ENCODE peak calls at places on chromosomes 5 and 9, in eight cellular contexts. M is A549, N is GM12864, J is heart left ventricle, V is epithelial cell of esophagus, T is gastrocnemius medialis, Q is lower leg skin, Z is K562. G is an unnamed sample.

GRCh38 chr9:72557549-72557948 is 36.1 kb downstream of the TMC1 start:
- DNase-seq in Q (peak; percentile 37), T (no peak), V (peak; percentile 99), M (peak; percentile 95), J (no peak), N (no peak), Z (peak; percentile 61), G (no peak)

GRCh38 chr9:100074093-100074492 is 24.7 kb downstream of the ERP44 start:
- DNase-seq in Q (no peak), Z (no peak), V (no peak), T (no peak), M (no peak), N (no peak), J (no peak), G (no peak)

GRCh38 chr9:136111910-136112309 is 6.8 kb downstream of the TMEM250 start:
- DNase-seq in J (no peak), Z (no peak), M (no peak), V (no peak), N (no peak), Q (no peak), T (no peak), G (no peak)

GRCh38 chr9:95157491-95158151 is 159.9 kb downstream of the FANCC start:
- DNase-seq in V (peak; percentile 69), Z (no peak), N (peak; percentile 36), T (peak; percentile 30), M (no peak), J (peak; percentile 75), Q (no peak), G (peak; percentile 88)

GRCh38 chr5:128966375-128966774 is 1.1 kb downstream of the SLC27A6 start:
- DNase-seq in T (no peak), M (no peak), Z (no peak), Q (no peak), V (no peak), J (no peak), N (no peak), G (no peak)

GRCh38 chr5:93578813-93579560 is 2.0 kb downstream of the NR2F1-AS1 start:
- DNase-seq in M (no peak), T (no peak), Z (no peak), V (no peak), Q (no peak), J (no peak), N (no peak), G (no peak)

GRCh38 chr9:113737414-113738271 is 138.5 kb upstream of the ZNF618 start:
- DNase-seq in N (peak; percentile 4), J (peak; percentile 15), V (peak; percentile 71), Z (peak; percentile 65), M (peak; percentile 60), T (no peak), Q (peak; percentile 44), G (peak; percentile 56)

GRCh38 chr5:142600611-142601360 is 85.1 kb downstream of the FGF1 start:
- DNase-seq in N (no peak), M (no peak), T (peak; percentile 2), Q (no peak), V (peak; percentile 8), Z (no peak), J (peak; percentile 78), G (peak; percentile 82)

GRCh38 chr5:35651002-35651756 is 33.5 kb downstream of the SPEF2 start:
- DNase-seq in N (peak; percentile 1), V (peak; percentile 67), J (peak; percentile 8), T (no peak), M (peak; percentile 5), Z (no peak), Q (no peak), G (peak; percentile 11)

GRCh38 chr5:171953860-171954701 is 52.4 kb downstream of the FBXW11 start:
- DNase-seq in J (no peak), Z (peak; percentile 63), T (no peak), V (peak; percentile 61), Q (no peak), N (no peak), M (no peak), G (peak; percentile 24)

GRCh38 chr9:82670726-82671125 is 392.2 kb downstream of the RASEF start:
- DNase-seq in Z (no peak), Q (no peak), N (no peak), J (no peak), T (no peak), M (no peak), V (no peak), G (no peak)

DNA sequence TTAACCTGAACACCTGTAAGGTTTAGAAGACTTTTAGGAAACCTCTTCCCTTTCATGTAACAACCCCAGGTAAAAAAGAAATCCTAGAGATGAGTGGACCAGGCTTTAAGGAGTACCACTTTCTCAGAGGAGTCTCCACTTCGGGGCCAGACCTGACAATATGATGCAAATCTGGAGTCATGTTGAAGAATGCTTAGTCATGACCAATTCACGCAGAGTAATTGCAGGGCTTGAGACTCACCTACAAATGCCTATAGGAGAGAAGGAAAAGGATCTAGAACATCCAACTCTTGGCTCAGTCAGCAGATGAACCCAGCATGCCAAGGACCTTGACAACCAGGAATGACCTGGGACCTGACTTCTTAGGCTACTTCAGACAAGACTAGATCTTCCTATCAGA is 235.4 kb downstream of the DOCK8 start:
- DNase-seq in N (no peak), T (no peak), M (no peak), Z (no peak), J (no peak), V (peak; percentile 62), Q (no peak), G (no peak)
- TF ChIP-seq CTCF in N (no peak), T (no peak), M (no peak), Z (no peak), J (no peak), V (no peak), Q (no peak), G (no peak)

GRCh38 chr9:128169925-128170324 is 9.9 kb downstream of the BBLN start:
- DNase-seq in T (no peak), J (no peak), Q (no peak), M (no peak), N (no peak), V (no peak), Z (no peak), G (no peak)

GRCh38 chr9:128167209-128167608 is 7.1 kb downstream of the BBLN start:
- DNase-seq in T (no peak), Q (no peak), M (no peak), Z (no peak), V (no peak), N (no peak), J (no peak), G (no peak)

GRCh38 chr9:128166169-128166568 is 6.1 kb downstream of the BBLN start:
- DNase-seq in Q (no peak), V (no peak), Z (no peak), J (no peak), N (no peak), T (no peak), M (no peak), G (no peak)

GRCh38 chr9:128169492-128169891 is 9.4 kb downstream of the BBLN start:
- DNase-seq in V (no peak), Q (no peak), M (no peak), J (no peak), N (no peak), T (no peak), Z (no peak), G (no peak)

GRCh38 chr9:128168731-128169308 is 8.8 kb downstream of the BBLN start:
- DNase-seq in Z (no peak), Q (no peak), T (no peak), J (no peak), M (no peak), V (no peak), N (no peak), G (no peak)
- H3K4me3 ChIP-seq in Z (no peak overlapping the region), Q (no peak overlapping the region), T (no peak overlapping the region), J (no peak overlapping the region), M (no peak overlapping the region), V (no peak overlapping the region), N (no peak overlapping the region), G (no peak overlapping the region)

GRCh38 chr9:34648673-34649072 is 2.2 kb downstream of the GALT start:
- DNase-seq in M (no peak), J (no peak), Q (no peak), N (no peak), T (no peak), V (no peak), Z (no peak), G (no peak)

GRCh38 chr9:34647651-34648050 is 1.2 kb downstream of the GALT start:
- DNase-seq in Z (no peak), T (no peak), Q (no peak), J (no peak), N (no peak), V (no peak), M (no peak), G (no peak)

GRCh38 chr9:34647084-34647403 is 569 bp downstream of the GALT start:
- DNase-seq in M (no peak), T (no peak), N (no peak), Q (no peak), V (no peak), J (no peak), Z (no peak), G (no peak)

GRCh38 chr9:34644766-34645314 is 1.6 kb upstream of the GALT start:
- DNase-seq in M (no peak), V (no peak), Z (no peak), T (no peak), Q (no peak), N (no peak), J (no peak), G (no peak)

GRCh38 chr9:34646211-34647083 is at the start of gene GALT:
- DNase-seq in Q (peak; percentile 92), N (peak; percentile 72), V (peak; percentile 86), M (peak; percentile 97), T (peak; percentile 85), J (peak; percentile 93), Z (peak; percentile 97), G (peak; percentile 23)
- TF ChIP-seq CTCF in Q (no peak), N (peak; percentile 61), V (peak; percentile 45), M (peak; percentile 58), T (peak; percentile 39), J (peak; percentile 39), Z (peak; percentile 65), G (peak; percentile 67)

DNA sequence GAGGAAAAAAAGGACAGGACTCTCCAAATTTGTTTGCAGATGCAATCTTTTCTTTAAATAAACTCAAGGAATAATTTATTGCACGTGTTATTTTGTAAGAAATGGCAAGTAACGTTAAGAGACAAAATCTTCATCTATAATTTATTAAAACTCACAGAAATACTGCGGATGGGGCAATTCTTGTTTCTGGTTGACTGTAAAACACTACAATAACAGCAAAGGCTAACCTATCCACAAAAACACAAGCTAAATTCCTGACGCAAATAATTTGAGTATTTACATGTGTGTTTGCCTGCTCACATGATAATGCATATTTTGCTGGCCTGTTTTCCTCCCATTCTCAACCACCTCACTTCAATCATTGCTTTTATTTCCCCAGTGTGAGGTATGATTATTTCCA is 619.4 kb downstream of the PDE4D start:
- DNase-seq in Z (no peak), J (no peak), Q (no peak), V (no peak), M (no peak), T (no peak), N (no peak), G (no peak)
- H3K4me3 ChIP-seq in Z (no peak overlapping the region), J (peak overlapping the region; percentile 6), Q (no peak overlapping the region), V (no peak overlapping the region), M (peak overlapping the region; percentile 54), T (no peak overlapping the region), N (no peak overlapping the region), G (no peak overlapping the region)

DNA sequence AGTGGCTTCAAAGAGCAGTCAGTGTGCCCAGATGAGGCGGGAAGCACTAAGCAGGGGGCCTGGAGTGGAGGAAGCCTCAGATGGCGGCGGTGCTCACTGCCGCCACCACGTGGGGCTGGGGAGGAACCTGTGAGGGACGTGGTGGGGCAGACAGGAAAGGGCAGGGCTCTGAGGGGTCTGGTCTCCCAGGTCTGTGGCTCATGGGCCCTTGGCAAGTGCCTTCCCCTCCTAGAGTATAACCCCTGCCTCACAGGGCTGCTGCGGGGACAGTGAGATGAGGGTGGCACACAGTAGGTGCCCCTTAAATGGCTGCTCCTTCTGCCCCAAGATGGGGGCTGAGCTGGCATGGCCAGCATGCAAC is 26.6 kb downstream of the NR5A1 start:
- DNase-seq in M (peak; percentile 92), Q (no peak), V (peak; percentile 37), J (no peak), T (no peak), N (no peak), Z (peak; percentile 74), G (no peak)
- TF ChIP-seq CTCF in M (peak; percentile 61), Q (no peak), V (peak; percentile 48), J (no peak), T (no peak), N (peak; percentile 72), Z (peak; percentile 77), G (peak; percentile 47)